ENCODE peak calls at places on chromosomes 4 and X, in five cellular contexts. N, X, P, K and I are unnamed samples.

GRCh38 chrX:150690126-150690525 is 3.1 kb upstream of the MTMR1 start:
- DNase-seq in X (no peak), K (no peak), N (no peak), P (no peak), I (no peak)

GRCh38 chr4:147891476-147892115 is 159.7 kb downstream of the ARHGAP10 start:
- DNase-seq in P (no peak), K (no peak), X (no peak), N (no peak), I (no peak)

GRCh38 chrX:17078031-17078730 is 131.7 kb downstream of the REPS2 start:
- DNase-seq in K (no peak), X (no peak), N (no peak), P (no peak), I (no peak)

GRCh38 chrX:2261838-2262678 is 238.7 kb downstream of the DHRSX start:
- DNase-seq in P (no peak), N (no peak), X (no peak), K (no peak), I (no peak)

GRCh38 chr4:147678796-147679549 is 5.0 kb downstream of the PRMT9 start:
- DNase-seq in P (peak; percentile 86), K (peak; percentile 22), N (peak; percentile 25), X (peak; percentile 74), I (no peak)

GRCh38 chr4:113636877-113637276 is 124.7 kb downstream of the CAMK2D start:
- DNase-seq in P (no peak), N (peak; percentile 16), K (no peak), X (no peak), I (no peak)

GRCh38 chrX:24371391-24371972 is 11.0 kb downstream of the SUPT20HL1 start:
- DNase-seq in K (peak; percentile 35), N (peak; percentile 64), P (peak; percentile 87), X (peak; percentile 74), I (peak; percentile 72)

GRCh38 chr4:5459236-5459635 is 249.1 kb downstream of the EVC2 start:
- DNase-seq in N (no peak), X (no peak), P (no peak), K (no peak), I (no peak)

GRCh38 chrX:140765043-140765784 is 55.7 kb downstream of the LINC00632 start:
- DNase-seq in X (peak; percentile 9), P (peak; percentile 15), N (no peak), K (no peak), I (no peak)

GRCh38 chr4:180197471-180197870 is 2045.7 kb upstream of the TENM3 start:
- DNase-seq in N (no peak), X (no peak), K (no peak), P (peak; percentile 8), I (no peak)

GRCh38 chrX:154396948-154397887 is 959 bp upstream of the RPL10 start:
- DNase-seq in N (peak; percentile 81), P (peak; percentile 57), X (peak; percentile 44), K (peak; percentile 40), I (no peak)

GRCh38 chr4:106032851-106033286 is 137.6 kb downstream of the NPNT start:
- DNase-seq in P (no peak), N (no peak), X (no peak), K (peak; percentile 37), I (no peak)

GRCh38 chrX:34810911-34811310 is 131.7 kb upstream of the FAM47B start:
- DNase-seq in N (no peak), K (no peak), P (no peak), X (no peak), I (no peak)
- TF ChIP-seq CREB1 in N (no peak), K (no peak), P (no peak), X (no peak), I (no peak)

DNA sequence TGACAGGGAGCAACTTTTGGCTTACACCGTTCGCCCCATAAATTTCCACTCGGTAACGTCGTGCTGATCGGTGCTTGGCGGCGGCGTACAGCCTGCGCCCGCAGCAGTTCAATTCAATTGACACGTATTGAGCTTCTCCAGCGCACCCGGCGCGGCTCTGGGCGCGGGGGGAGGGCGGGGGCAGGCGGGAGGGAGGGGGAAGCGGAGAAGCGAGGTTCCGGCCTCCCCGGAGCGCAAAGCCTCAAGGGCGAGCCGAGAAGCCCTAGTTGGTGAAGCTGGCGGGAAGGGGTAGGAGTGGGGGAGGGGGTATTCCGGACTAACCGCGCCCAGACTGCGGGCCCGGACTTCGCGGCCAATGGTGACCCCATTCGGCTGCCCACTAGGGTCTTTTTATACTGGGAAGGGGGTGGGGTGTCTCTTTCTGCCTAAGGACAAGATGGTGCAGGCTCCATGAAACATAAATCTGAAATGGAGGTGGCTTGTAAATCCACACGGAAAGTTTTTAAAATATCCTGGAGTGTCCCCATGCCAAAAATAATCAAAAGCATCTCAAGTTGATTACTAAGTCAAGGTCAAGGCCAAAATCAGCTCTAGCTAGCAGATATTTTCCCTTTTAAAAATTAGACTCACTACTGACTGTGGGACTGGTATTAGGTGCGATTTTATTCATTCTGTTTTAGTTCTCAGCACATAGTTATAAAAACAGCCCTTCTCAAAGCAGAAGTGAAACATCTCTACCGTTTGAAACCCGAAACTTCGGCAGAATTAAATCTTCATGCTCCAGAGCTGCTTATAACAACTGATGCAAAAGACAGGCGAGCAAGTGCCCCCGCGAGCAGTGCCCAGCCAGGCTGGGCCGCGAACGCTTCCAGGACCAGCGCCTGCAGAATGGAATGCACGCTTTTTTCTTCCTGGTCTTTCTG is 1.5 kb upstream of the BCOR start:
- DNase-seq in K (no peak), X (peak; percentile 64), P (peak; percentile 71), N (peak; percentile 81), I (peak; percentile 63)
- TF ChIP-seq CREB1 in K (no peak), X (no peak), P (no peak), N (no peak), I (no peak)

GRCh38 chrX:101602077-101602476 is 15.7 kb downstream of the ARMCX6 start:
- DNase-seq in N (no peak), X (no peak), K (no peak), P (no peak), I (no peak)
- TF ChIP-seq CREB1 in N (no peak), X (no peak), K (no peak), P (no peak), I (no peak)

GRCh38 chrX:7926914-7927258 is 327 bp downstream of the PNPLA4 start:
- DNase-seq in P (no peak), K (no peak), N (no peak), X (no peak), I (no peak)
- TF ChIP-seq CREB1 in P (no peak), K (no peak), N (no peak), X (no peak), I (no peak)

GRCh38 chr4:166039822-166040221 is 166.8 kb downstream of the TLL1 start:
- DNase-seq in N (no peak), X (no peak), P (no peak), K (no peak), I (no peak)

GRCh38 chr4:166045457-166045856 is 172.4 kb downstream of the TLL1 start:
- DNase-seq in X (no peak), K (no peak), N (no peak), P (no peak), I (no peak)

GRCh38 chr4:166043801-166044200 is 170.8 kb downstream of the TLL1 start:
- DNase-seq in X (no peak), N (no peak), P (no peak), K (no peak), I (no peak)

GRCh38 chr4:166044871-166045270 is 171.8 kb downstream of the TLL1 start:
- DNase-seq in X (no peak), N (no peak), K (no peak), P (no peak), I (no peak)

GRCh38 chr4:166042510-166043055 is 169.5 kb downstream of the TLL1 start:
- DNase-seq in X (no peak), N (no peak), P (no peak), K (no peak), I (no peak)
- TF ChIP-seq CREB1 in X (no peak), N (no peak), P (no peak), K (no peak), I (no peak)

GRCh38 chrX:38628587-38628986 is 67.2 kb downstream of the TSPAN7 start:
- DNase-seq in N (no peak), X (no peak), P (no peak), K (no peak), I (no peak)

GRCh38 chrX:38632516-38632915 is 71.2 kb downstream of the TSPAN7 start:
- DNase-seq in P (no peak), N (no peak), K (no peak), X (no peak), I (no peak)

DNA sequence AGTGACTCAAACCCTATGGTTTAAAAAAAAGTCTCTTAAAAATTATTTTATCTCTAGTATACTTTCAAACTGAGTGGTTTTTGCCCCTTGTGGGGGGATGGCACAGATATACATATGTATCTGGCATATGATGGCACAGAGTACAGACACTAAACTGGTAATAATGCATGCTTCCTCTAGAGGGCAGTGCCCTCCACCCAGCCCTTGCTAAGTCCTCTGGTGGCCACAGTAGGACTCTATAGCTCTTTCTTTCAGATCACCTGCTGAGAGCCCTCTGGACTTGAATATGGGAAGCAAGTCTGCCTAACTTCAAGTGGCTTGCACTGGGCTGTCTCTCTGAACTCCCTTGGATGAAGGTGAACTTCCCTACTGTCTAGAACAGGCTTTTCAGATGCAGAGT is 66.3 kb downstream of the TSPAN7 start:
- DNase-seq in P (peak; percentile 76), X (peak; percentile 19), K (peak; percentile 45), N (peak; percentile 68), I (peak; percentile 5)
- TF ChIP-seq CREB1 in P (no peak), X (no peak), K (no peak), N (no peak), I (no peak)

DNA sequence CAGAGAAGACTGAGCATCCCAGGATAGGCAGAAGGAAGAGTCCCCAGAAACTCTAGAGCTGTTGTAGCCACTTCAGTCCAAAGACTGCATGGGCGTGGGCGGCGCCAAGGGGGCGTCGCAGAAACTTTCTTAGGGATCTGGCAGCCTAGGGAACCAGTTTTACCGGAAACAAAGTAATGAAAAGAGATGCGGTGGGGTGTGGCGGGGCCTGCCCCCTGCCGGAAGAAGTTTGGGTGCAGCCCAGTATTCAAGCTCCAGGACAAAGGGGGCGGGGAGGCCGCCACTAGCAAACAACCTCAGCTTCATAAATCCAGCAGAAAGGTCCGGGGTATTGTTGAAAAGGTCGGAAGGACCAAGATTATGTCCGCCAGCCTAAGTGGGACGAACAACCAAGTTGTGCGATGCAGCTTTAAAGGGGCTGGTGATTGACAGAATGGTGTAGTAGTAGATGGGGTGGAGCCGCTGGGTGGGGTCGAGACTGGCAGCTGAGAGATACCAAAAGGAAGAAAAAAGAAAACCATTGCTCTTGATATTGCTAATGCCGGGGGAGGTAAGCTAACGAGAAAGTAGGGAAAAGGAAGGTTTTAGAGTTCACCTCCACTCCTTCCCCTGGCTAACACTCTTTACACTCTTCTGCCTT is 190.5 kb downstream of the RRAGB start:
- DNase-seq in P (peak; percentile 83), K (no peak), N (peak; percentile 31), X (peak; percentile 73), I (peak; percentile 66)
- TF ChIP-seq CREB1 in P (no peak), K (no peak), N (no peak), X (no peak), I (no peak)